ENCODE peak calls at places on chromosome 1, in eight cellular contexts. One of them, this sample, is unnamed.

GRCh38 chr1:35192056-35192852 is 691 bp downstream of the SFPQ start:
- DNase-seq in T-helper 1 cell: peak; percentile 90
- DNase-seq in lower lobe of right lung: peak; percentile 91
- DNase-seq in fibroblast of the aortic adventitia: peak; percentile 63
- DNase-seq in fibroblast of lung: peak; percentile 72
- DNase-seq in uterus: peak; percentile 82
- DNase-seq in T-helper 17 cell: peak; percentile 85
- DNase-seq in cardiac fibroblast: peak; percentile 74
- DNase-seq in this sample: peak; percentile 71

GRCh38 chr1:22562584-22563551 is at the start of gene EPHA8:
- DNase-seq in fibroblast of the aortic adventitia: no peak
- DNase-seq in lower lobe of right lung: no peak
- DNase-seq in cardiac fibroblast: no peak
- DNase-seq in T-helper 1 cell: no peak
- DNase-seq in T-helper 17 cell: no peak
- DNase-seq in uterus: no peak
- DNase-seq in fibroblast of lung: no peak
- DNase-seq in this sample: no peak

GRCh38 chr1:5910666-5911065 is 81.6 kb downstream of the NPHP4 start:
- DNase-seq in fibroblast of the aortic adventitia: no peak
- DNase-seq in fibroblast of lung: no peak
- DNase-seq in T-helper 17 cell: no peak
- DNase-seq in lower lobe of right lung: no peak
- DNase-seq in cardiac fibroblast: no peak
- DNase-seq in uterus: no peak
- DNase-seq in T-helper 1 cell: no peak
- DNase-seq in this sample: no peak

GRCh38 chr1:170687625-170688024 is 23.7 kb downstream of the PRRX1 start:
- DNase-seq in T-helper 17 cell: no peak
- DNase-seq in uterus: no peak
- DNase-seq in T-helper 1 cell: no peak
- DNase-seq in cardiac fibroblast: peak; percentile 55
- DNase-seq in lower lobe of right lung: no peak
- DNase-seq in fibroblast of lung: no peak
- DNase-seq in fibroblast of the aortic adventitia: no peak
- DNase-seq in this sample: no peak

GRCh38 chr1:203278087-203278884 is 27.0 kb upstream of the BTG2 start:
- DNase-seq in uterus: peak; percentile 98
- DNase-seq in fibroblast of lung: peak; percentile 80
- DNase-seq in T-helper 17 cell: no peak
- DNase-seq in lower lobe of right lung: peak; percentile 73
- DNase-seq in fibroblast of the aortic adventitia: peak; percentile 88
- DNase-seq in T-helper 1 cell: no peak
- DNase-seq in cardiac fibroblast: peak; percentile 61
- DNase-seq in this sample: peak; percentile 55

GRCh38 chr1:91660708-91661107 is 160.1 kb downstream of the CDC7 start:
- DNase-seq in lower lobe of right lung: no peak
- DNase-seq in fibroblast of lung: no peak
- DNase-seq in T-helper 17 cell: no peak
- DNase-seq in cardiac fibroblast: no peak
- DNase-seq in fibroblast of the aortic adventitia: no peak
- DNase-seq in uterus: no peak
- DNase-seq in T-helper 1 cell: no peak
- DNase-seq in this sample: no peak

GRCh38 chr1:33455537-33456301 is 16.7 kb upstream of the ZSCAN20 start:
- DNase-seq in T-helper 17 cell: no peak
- DNase-seq in uterus: peak; percentile 51
- DNase-seq in fibroblast of the aortic adventitia: peak; percentile 85
- DNase-seq in lower lobe of right lung: no peak
- DNase-seq in fibroblast of lung: peak; percentile 81
- DNase-seq in T-helper 1 cell: peak; percentile 6
- DNase-seq in cardiac fibroblast: peak; percentile 93
- DNase-seq in this sample: peak; percentile 95

GRCh38 chr1:66335859-66336640 is 197.9 kb upstream of the SGIP1 start:
- DNase-seq in T-helper 17 cell: peak; percentile 61
- DNase-seq in T-helper 1 cell: peak; percentile 60
- DNase-seq in fibroblast of the aortic adventitia: peak; percentile 52
- DNase-seq in uterus: peak; percentile 35
- DNase-seq in cardiac fibroblast: peak; percentile 94
- DNase-seq in fibroblast of lung: no peak
- DNase-seq in lower lobe of right lung: peak; percentile 61
- DNase-seq in this sample: peak; percentile 48

GRCh38 chr1:156801409-156802121 is 15.1 kb downstream of the SH2D2A start:
- DNase-seq in T-helper 1 cell: no peak
- DNase-seq in T-helper 17 cell: no peak
- DNase-seq in uterus: peak; percentile 80
- DNase-seq in cardiac fibroblast: peak; percentile 30
- DNase-seq in fibroblast of the aortic adventitia: peak; percentile 97
- DNase-seq in fibroblast of lung: peak; percentile 90
- DNase-seq in lower lobe of right lung: no peak
- DNase-seq in this sample: peak; percentile 83

GRCh38 chr1:180167721-180168467 is 13.2 kb downstream of the QSOX1 start:
- DNase-seq in T-helper 1 cell: no peak
- DNase-seq in lower lobe of right lung: peak; percentile 90
- DNase-seq in uterus: peak; percentile 13
- DNase-seq in fibroblast of the aortic adventitia: no peak
- DNase-seq in T-helper 17 cell: no peak
- DNase-seq in cardiac fibroblast: peak; percentile 18
- DNase-seq in fibroblast of lung: no peak
- DNase-seq in this sample: peak; percentile 36

GRCh38 chr1:174789399-174789798 is 210.3 kb upstream of the CACYBP start:
- DNase-seq in T-helper 1 cell: no peak
- DNase-seq in fibroblast of the aortic adventitia: peak; percentile 74
- DNase-seq in cardiac fibroblast: peak; percentile 88
- DNase-seq in lower lobe of right lung: no peak
- DNase-seq in uterus: no peak
- DNase-seq in fibroblast of lung: peak; percentile 95
- DNase-seq in T-helper 17 cell: no peak
- DNase-seq in this sample: peak; percentile 36

GRCh38 chr1:77126309-77126708 is 92.9 kb downstream of the PIGK start:
- DNase-seq in lower lobe of right lung: no peak
- DNase-seq in T-helper 1 cell: no peak
- DNase-seq in fibroblast of lung: peak; percentile 67
- DNase-seq in fibroblast of the aortic adventitia: peak; percentile 80
- DNase-seq in T-helper 17 cell: no peak
- DNase-seq in uterus: no peak
- DNase-seq in cardiac fibroblast: peak; percentile 87
- DNase-seq in this sample: peak; percentile 81

GRCh38 chr1:159071970-159072582 is 4.5 kb downstream of the AIM2 start:
- DNase-seq in uterus: no peak
- DNase-seq in T-helper 1 cell: no peak
- DNase-seq in fibroblast of lung: peak; percentile 65
- DNase-seq in cardiac fibroblast: peak; percentile 84
- DNase-seq in lower lobe of right lung: no peak
- DNase-seq in fibroblast of the aortic adventitia: peak; percentile 88
- DNase-seq in T-helper 17 cell: no peak
- DNase-seq in this sample: peak; percentile 48

GRCh38 chr1:94265011-94265422 is 27.6 kb upstream of the ARHGAP29 start:
- DNase-seq in fibroblast of lung: no peak
- DNase-seq in cardiac fibroblast: no peak
- DNase-seq in T-helper 1 cell: no peak
- DNase-seq in uterus: no peak
- DNase-seq in lower lobe of right lung: no peak
- DNase-seq in fibroblast of the aortic adventitia: no peak
- DNase-seq in T-helper 17 cell: no peak
- DNase-seq in this sample: no peak

GRCh38 chr1:229553621-229554120 is 4.8 kb downstream of the ABCB10 start:
- DNase-seq in uterus: no peak
- DNase-seq in cardiac fibroblast: no peak
- DNase-seq in lower lobe of right lung: no peak
- DNase-seq in fibroblast of lung: no peak
- DNase-seq in fibroblast of the aortic adventitia: peak; percentile 15
- DNase-seq in T-helper 17 cell: no peak
- DNase-seq in T-helper 1 cell: no peak
- DNase-seq in this sample: no peak

GRCh38 chr1:32509939-32510338 is 29.3 kb upstream of the ZBTB8A start:
- DNase-seq in lower lobe of right lung: no peak
- DNase-seq in fibroblast of lung: no peak
- DNase-seq in cardiac fibroblast: no peak
- DNase-seq in fibroblast of the aortic adventitia: no peak
- DNase-seq in T-helper 1 cell: no peak
- DNase-seq in uterus: no peak
- DNase-seq in T-helper 17 cell: no peak
- DNase-seq in this sample: no peak

GRCh38 chr1:20702416-20702815 is 15.4 kb downstream of the KIF17 start:
- DNase-seq in uterus: no peak
- DNase-seq in fibroblast of the aortic adventitia: peak; percentile 34
- DNase-seq in fibroblast of lung: no peak
- DNase-seq in lower lobe of right lung: no peak
- DNase-seq in cardiac fibroblast: peak; percentile 48
- DNase-seq in T-helper 17 cell: no peak
- DNase-seq in T-helper 1 cell: no peak
- DNase-seq in this sample: no peak